ENCODE peak calls at places on chromosomes 2 and 18, in five cellular contexts. X is transverse colon, M is GM23338, T is SK-N-MC, I is sigmoid colon. Z is an unnamed sample.

GRCh38 chr2:108370080-108370479 is 7.7 kb upstream of the SULT1C4 start:
- DNase-seq in X (no peak), M (no peak), T (no peak), I (no peak), Z (no peak)

GRCh38 chr2:16665746-16666452 is at the start of gene CYRIA:
- DNase-seq in X (peak), M (peak), T (no peak), I (peak), Z (peak)

GRCh38 chr2:96556441-96557330 is 20.1 kb downstream of the ARID5A start:
- DNase-seq in X (peak), M (no peak), T (no peak), I (no peak), Z (peak)

GRCh38 chr18:2826581-2826980 is 20.2 kb upstream of the EMILIN2 start:
- DNase-seq in X (no peak), M (peak), T (no peak), I (peak), Z (no peak)

GRCh38 chr2:1591978-1592907 is 152.1 kb downstream of the PXDN start:
- DNase-seq in X (peak), M (peak), T (peak), I (peak), Z (no peak)

GRCh38 chr2:39059366-39059952 is 61.4 kb downstream of the SOS1 start:
- DNase-seq in X (no peak), M (peak), T (peak), I (no peak), Z (no peak)

GRCh38 chr2:588041-588645 is 89.1 kb downstream of the TMEM18 start:
- DNase-seq in X (no peak), M (no peak), T (no peak), I (no peak), Z (no peak)

GRCh38 chr2:207616185-207616584 is 9.0 kb downstream of the METTL21A start:
- DNase-seq in X (no peak), M (no peak), T (no peak), I (no peak), Z (no peak)

GRCh38 chr2:146837857-146838256 is 1007.0 kb upstream of the ACVR2A start:
- DNase-seq in X (no peak), M (no peak), T (no peak), I (no peak), Z (no peak)

GRCh38 chr2:146807568-146808168 is 1037.2 kb upstream of the ACVR2A start:
- DNase-seq in X (no peak), M (peak), T (no peak), I (peak), Z (no peak)

GRCh38 chr2:100281521-100282438 is 40.5 kb downstream of the LONRF2 start:
- DNase-seq in X (no peak), M (peak), T (no peak), I (no peak), Z (no peak)
- TF ChIP-seq POLR2AphosphoS5 in X (no peak), M (no peak), T (no peak), I (no peak), Z (no peak)

GRCh38 chr18:76446321-76446720 is 48.7 kb downstream of the ZNF516 start:
- DNase-seq in X (no peak), M (no peak), T (no peak), I (peak), Z (no peak)

GRCh38 chr18:76444436-76445105 is 50.5 kb downstream of the ZNF516 start:
- DNase-seq in X (no peak), M (no peak), T (no peak), I (no peak), Z (no peak)

GRCh38 chr18:76445275-76445674 is 49.8 kb downstream of the ZNF516 start:
- DNase-seq in X (no peak), M (no peak), T (no peak), I (no peak), Z (no peak)

GRCh38 chr18:76446746-76447267 is 48.2 kb downstream of the ZNF516 start:
- DNase-seq in X (no peak), M (no peak), T (no peak), I (no peak), Z (no peak)

DNA sequence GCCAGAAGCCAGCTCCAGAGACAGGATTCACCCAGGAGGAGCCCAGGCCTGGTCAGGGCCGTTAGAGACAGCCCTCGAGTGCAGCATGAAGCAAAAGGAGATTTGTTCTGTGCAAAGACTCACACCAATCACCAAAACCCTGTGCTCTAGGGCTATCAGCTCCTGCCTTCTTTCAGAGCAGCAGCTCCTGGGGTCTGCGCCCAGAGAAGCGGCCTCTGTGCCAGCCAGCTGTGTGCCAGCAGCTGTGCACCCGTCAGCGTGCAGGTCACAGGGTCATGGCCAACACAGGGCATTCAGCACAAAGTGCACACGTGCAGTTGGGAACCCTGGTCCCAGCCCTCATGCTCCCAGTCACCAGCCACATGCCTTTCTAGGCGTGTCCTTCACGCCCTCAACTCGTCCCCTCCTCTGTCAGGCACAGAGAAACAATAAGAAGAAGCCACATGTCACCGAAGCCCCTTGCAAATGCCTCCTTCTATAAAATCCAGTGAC is 49.3 kb downstream of the ZNF516 start:
- DNase-seq in X (no peak), M (no peak), T (no peak), I (peak), Z (no peak)
- H3K27ac ChIP-seq in X (peak), M (no peak), T (no peak), I (peak), Z (peak)

GRCh38 chr2:10934979-10935350 is 23.2 kb downstream of the KCNF1 start:
- DNase-seq in X (no peak), M (no peak), T (no peak), I (no peak), Z (no peak)

GRCh38 chr2:10935366-10935918 is 23.7 kb downstream of the KCNF1 start:
- DNase-seq in X (no peak), M (no peak), T (no peak), I (no peak), Z (no peak)

GRCh38 chr2:10934308-10934978 is 22.7 kb downstream of the KCNF1 start:
- DNase-seq in X (no peak), M (no peak), T (no peak), I (no peak), Z (no peak)

GRCh38 chr2:10933700-10934225 is 22.0 kb downstream of the KCNF1 start:
- DNase-seq in X (no peak), M (no peak), T (no peak), I (no peak), Z (no peak)

GRCh38 chr2:10935953-10936942 is 24.5 kb downstream of the KCNF1 start:
- DNase-seq in X (no peak), M (peak), T (no peak), I (no peak), Z (no peak)
- TF ChIP-seq POLR2AphosphoS5 in X (no peak), M (no peak), T (no peak), I (no peak), Z (no peak)

GRCh38 chr2:43455735-43456642 is 139.8 kb downstream of the THADA start:
- DNase-seq in X (no peak), M (no peak), T (no peak), I (no peak), Z (no peak)
- H3K27ac ChIP-seq in X (peak), M (no peak), T (no peak), I (no peak), Z (peak)

DNA sequence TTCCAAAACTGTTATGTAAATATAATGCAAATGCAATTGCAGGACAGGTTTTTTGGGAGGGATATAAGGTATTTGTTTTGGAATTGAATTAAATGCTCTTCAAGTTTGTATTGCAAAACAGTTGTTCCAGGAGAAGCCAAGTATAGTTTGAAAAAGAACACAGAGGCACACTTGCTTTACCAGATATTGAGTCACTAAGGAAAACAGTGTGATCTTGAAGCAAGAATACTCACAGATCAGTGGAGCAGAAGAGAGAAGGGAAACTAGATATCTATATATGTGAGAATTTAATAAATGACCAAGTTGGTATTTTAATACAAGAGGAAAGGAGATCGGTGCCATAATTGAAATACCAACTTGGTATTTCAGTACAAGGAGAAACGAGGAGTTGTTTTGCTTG is 178.9 kb downstream of the CAPN13 start:
- DNase-seq in X (no peak), M (no peak), T (no peak), I (no peak), Z (no peak)
- TF ChIP-seq POLR2AphosphoS5 in X (no peak), M (no peak), T (no peak), I (no peak), Z (no peak)

GRCh38 chr2:64626963-64627760 is 26.6 kb downstream of the SERTAD2 start:
- DNase-seq in X (no peak), M (peak), T (no peak), I (peak), Z (no peak)
- H3K27ac ChIP-seq in X (no peak), M (no peak), T (no peak), I (peak), Z (peak)

GRCh38 chr2:239402666-239403065 is 1.8 kb upstream of the HDAC4 start:
- DNase-seq in X (no peak), M (no peak), T (no peak), I (no peak), Z (no peak)
- TF ChIP-seq POLR2AphosphoS5 in X (no peak), M (no peak), T (no peak), I (no peak), Z (no peak)

GRCh38 chr2:37573406-37573805 is 98.0 kb downstream of the CDC42EP3 start:
- DNase-seq in X (no peak), M (no peak), T (no peak), I (no peak), Z (no peak)
- H3K27ac ChIP-seq in X (no peak), M (no peak), T (peak), I (peak), Z (no peak)